ENCODE peak calls at places on chromosome 19, in seven cellular contexts. D, L, O, C, N, T and U are unnamed samples.

GRCh38 chr19:46787331-46788100 is 878 bp downstream of the SLC1A5 start:
- DNase-seq in D (no peak), L (no peak), O (no peak), C (peak), N (no peak), T (peak), U (peak)

GRCh38 chr19:13146763-13147563 is 3.2 kb downstream of the STX10 start:
- DNase-seq in D (no peak), L (no peak), O (no peak), C (peak), N (no peak), T (peak), U (no peak)

GRCh38 chr19:51124216-51124615 is 490 bp upstream of the SIGLEC9 start:
- DNase-seq in D (no peak), L (no peak), O (no peak), C (no peak), N (no peak), T (no peak), U (no peak)

GRCh38 chr19:35913589-35913988 is 5.5 kb upstream of the TYROBP start:
- DNase-seq in D (no peak), L (no peak), O (no peak), C (no peak), N (no peak), T (peak), U (no peak)

GRCh38 chr19:27673986-27674385 is 1539.0 kb downstream of the UQCRFS1 start:
- DNase-seq in D (no peak), L (no peak), O (no peak), C (no peak), N (no peak), T (no peak), U (no peak)

GRCh38 chr19:7670150-7670784 is 1.4 kb downstream of the RETN start:
- DNase-seq in D (no peak), L (no peak), O (no peak), C (no peak), N (no peak), T (no peak), U (no peak)

GRCh38 chr19:16397791-16398529 is 73.3 kb downstream of the KLF2 start:
- DNase-seq in D (no peak), L (no peak), O (no peak), C (no peak), N (no peak), T (no peak), U (no peak)

GRCh38 chr19:14979136-14979497 is 547 bp downstream of the SLC1A6 start:
- DNase-seq in D (no peak), L (no peak), O (no peak), C (no peak), N (no peak), T (no peak), U (no peak)

GRCh38 chr19:31529121-31529520 is 179.9 kb upstream of the TSHZ3 start:
- DNase-seq in D (no peak), L (no peak), O (no peak), C (no peak), N (no peak), T (no peak), U (no peak)

GRCh38 chr19:6811906-6812305 is 39.4 kb downstream of the VAV1 start:
- DNase-seq in D (no peak), L (no peak), O (no peak), C (peak), N (peak), T (peak), U (no peak)

GRCh38 chr19:32866061-32866460 is 3.5 kb downstream of the SLC7A9 start:
- DNase-seq in D (no peak), L (no peak), O (no peak), C (no peak), N (no peak), T (no peak), U (no peak)